ENCODE peak calls at places on chromosomes 1 and 21, in ten cellular contexts. One of them, this sample, is unnamed.

GRCh38 chr1:116092752-116093489 is 18.3 kb upstream of the MAB21L3 start:
- DNase-seq in prostate gland: no peak
- DNase-seq in heart right ventricle: no peak
- DNase-seq in AG04450: no peak
- DNase-seq in MM.1S: no peak
- DNase-seq in lung: no peak
- DNase-seq in left ventricle myocardium inferior: no peak
- DNase-seq in ovary: no peak
- DNase-seq in astrocyte: no peak
- DNase-seq in body of pancreas: no peak
- DNase-seq in this sample: no peak

GRCh38 chr1:24074817-24075725 is 36.9 kb downstream of the MYOM3 start:
- DNase-seq in ovary: no peak
- DNase-seq in AG04450: no peak
- DNase-seq in body of pancreas: no peak
- DNase-seq in left ventricle myocardium inferior: no peak
- DNase-seq in MM.1S: no peak
- DNase-seq in prostate gland: no peak
- DNase-seq in heart right ventricle: no peak
- DNase-seq in astrocyte: no peak
- DNase-seq in lung: no peak
- DNase-seq in this sample: no peak

GRCh38 chr1:38919075-38919474 is 22.6 kb downstream of the RHBDL2 start:
- DNase-seq in AG04450: no peak
- DNase-seq in prostate gland: no peak
- DNase-seq in body of pancreas: peak
- DNase-seq in heart right ventricle: no peak
- DNase-seq in left ventricle myocardium inferior: no peak
- DNase-seq in astrocyte: no peak
- DNase-seq in lung: no peak
- DNase-seq in ovary: no peak
- DNase-seq in MM.1S: no peak
- DNase-seq in this sample: no peak

GRCh38 chr1:19033926-19034680 is 77.6 kb upstream of the IFFO2 start:
- DNase-seq in left ventricle myocardium inferior: no peak
- DNase-seq in ovary: no peak
- DNase-seq in body of pancreas: no peak
- DNase-seq in heart right ventricle: no peak
- DNase-seq in MM.1S: no peak
- DNase-seq in AG04450: no peak
- DNase-seq in lung: no peak
- DNase-seq in astrocyte: peak
- DNase-seq in prostate gland: peak
- DNase-seq in this sample: no peak

GRCh38 chr1:159900086-159900680 is at the start of gene CFAP45:
- DNase-seq in lung: peak
- DNase-seq in left ventricle myocardium inferior: peak
- DNase-seq in body of pancreas: peak
- DNase-seq in MM.1S: no peak
- DNase-seq in prostate gland: peak
- DNase-seq in ovary: peak
- DNase-seq in astrocyte: peak
- DNase-seq in heart right ventricle: peak
- DNase-seq in AG04450: no peak
- DNase-seq in this sample: no peak

GRCh38 chr1:72954943-72955342 is 672.6 kb upstream of the NEGR1 start:
- DNase-seq in lung: no peak
- DNase-seq in ovary: no peak
- DNase-seq in heart right ventricle: no peak
- DNase-seq in AG04450: no peak
- DNase-seq in body of pancreas: no peak
- DNase-seq in MM.1S: no peak
- DNase-seq in left ventricle myocardium inferior: no peak
- DNase-seq in astrocyte: no peak
- DNase-seq in prostate gland: no peak
- DNase-seq in this sample: no peak

GRCh38 chr1:12326986-12327385 is 97.2 kb downstream of the VPS13D start:
- DNase-seq in lung: no peak
- DNase-seq in body of pancreas: no peak
- DNase-seq in left ventricle myocardium inferior: no peak
- DNase-seq in astrocyte: no peak
- DNase-seq in AG04450: no peak
- DNase-seq in prostate gland: no peak
- DNase-seq in heart right ventricle: no peak
- DNase-seq in ovary: no peak
- DNase-seq in MM.1S: no peak
- DNase-seq in this sample: no peak

GRCh38 chr1:65108025-65108692 is 39.8 kb upstream of the AK4 start:
- DNase-seq in prostate gland: no peak
- DNase-seq in astrocyte: no peak
- DNase-seq in ovary: no peak
- DNase-seq in AG04450: no peak
- DNase-seq in heart right ventricle: no peak
- DNase-seq in MM.1S: no peak
- DNase-seq in lung: no peak
- DNase-seq in left ventricle myocardium inferior: no peak
- DNase-seq in body of pancreas: peak
- DNase-seq in this sample: no peak

GRCh38 chr1:8813991-8814390 is 3.4 kb downstream of the RERE start:
- DNase-seq in astrocyte: no peak
- DNase-seq in AG04450: no peak
- DNase-seq in body of pancreas: no peak
- DNase-seq in heart right ventricle: no peak
- DNase-seq in prostate gland: no peak
- DNase-seq in MM.1S: no peak
- DNase-seq in ovary: no peak
- DNase-seq in left ventricle myocardium inferior: no peak
- DNase-seq in lung: no peak
- DNase-seq in this sample: no peak

GRCh38 chr1:211683396-211684297 is 8.2 kb upstream of the NEK2 start:
- DNase-seq in body of pancreas: no peak
- DNase-seq in left ventricle myocardium inferior: no peak
- DNase-seq in prostate gland: no peak
- DNase-seq in AG04450: no peak
- DNase-seq in heart right ventricle: no peak
- DNase-seq in MM.1S: no peak
- DNase-seq in ovary: no peak
- DNase-seq in astrocyte: no peak
- DNase-seq in lung: no peak
- DNase-seq in this sample: no peak

GRCh38 chr1:44371206-44371605 is 16.1 kb upstream of the ERI3 start:
- DNase-seq in left ventricle myocardium inferior: no peak
- DNase-seq in body of pancreas: no peak
- DNase-seq in astrocyte: no peak
- DNase-seq in AG04450: no peak
- DNase-seq in prostate gland: no peak
- DNase-seq in heart right ventricle: no peak
- DNase-seq in lung: no peak
- DNase-seq in MM.1S: no peak
- DNase-seq in ovary: no peak
- DNase-seq in this sample: no peak

GRCh38 chr1:185439727-185440415 is 122.8 kb upstream of the IVNS1ABP start:
- DNase-seq in heart right ventricle: no peak
- DNase-seq in AG04450: peak
- DNase-seq in lung: no peak
- DNase-seq in body of pancreas: no peak
- DNase-seq in ovary: no peak
- DNase-seq in prostate gland: no peak
- DNase-seq in left ventricle myocardium inferior: no peak
- DNase-seq in astrocyte: peak
- DNase-seq in MM.1S: no peak
- DNase-seq in this sample: no peak

GRCh38 chr1:5651964-5652751 is 340.1 kb downstream of the NPHP4 start:
- DNase-seq in left ventricle myocardium inferior: no peak
- DNase-seq in AG04450: no peak
- DNase-seq in ovary: no peak
- DNase-seq in lung: no peak
- DNase-seq in astrocyte: no peak
- DNase-seq in MM.1S: no peak
- DNase-seq in body of pancreas: no peak
- DNase-seq in heart right ventricle: no peak
- DNase-seq in prostate gland: peak
- DNase-seq in this sample: no peak

GRCh38 chr1:155293086-155293749 is 8.0 kb downstream of the PKLR start:
- DNase-seq in prostate gland: no peak
- DNase-seq in lung: no peak
- DNase-seq in ovary: no peak
- DNase-seq in MM.1S: no peak
- DNase-seq in heart right ventricle: no peak
- DNase-seq in left ventricle myocardium inferior: no peak
- DNase-seq in AG04450: no peak
- DNase-seq in astrocyte: no peak
- DNase-seq in body of pancreas: no peak
- DNase-seq in this sample: no peak
- TF ChIP-seq CTCF in prostate gland: no peak
- TF ChIP-seq CTCF in lung: no peak
- TF ChIP-seq CTCF in ovary: no peak
- TF ChIP-seq CTCF in MM.1S: no peak
- TF ChIP-seq CTCF in heart right ventricle: no peak
- TF ChIP-seq CTCF in left ventricle myocardium inferior: no peak
- TF ChIP-seq CTCF in AG04450: no peak
- TF ChIP-seq CTCF in astrocyte: no peak
- TF ChIP-seq CTCF in body of pancreas: no peak
- TF ChIP-seq CTCF in this sample: no peak

GRCh38 chr21:35136586-35137254 is 87.6 kb upstream of the RUNX1 start:
- DNase-seq in AG04450: no peak
- DNase-seq in left ventricle myocardium inferior: no peak
- DNase-seq in ovary: no peak
- DNase-seq in prostate gland: no peak
- DNase-seq in heart right ventricle: no peak
- DNase-seq in lung: no peak
- DNase-seq in MM.1S: no peak
- DNase-seq in body of pancreas: no peak
- DNase-seq in astrocyte: peak
- DNase-seq in this sample: no peak

GRCh38 chr21:35136106-35136505 is 87.0 kb upstream of the RUNX1 start:
- DNase-seq in prostate gland: no peak
- DNase-seq in ovary: no peak
- DNase-seq in MM.1S: no peak
- DNase-seq in AG04450: no peak
- DNase-seq in lung: no peak
- DNase-seq in astrocyte: no peak
- DNase-seq in left ventricle myocardium inferior: no peak
- DNase-seq in heart right ventricle: no peak
- DNase-seq in body of pancreas: no peak
- DNase-seq in this sample: no peak

GRCh38 chr21:35138665-35139381 is 89.7 kb upstream of the RUNX1 start:
- DNase-seq in MM.1S: no peak
- DNase-seq in lung: no peak
- DNase-seq in heart right ventricle: no peak
- DNase-seq in prostate gland: no peak
- DNase-seq in ovary: no peak
- DNase-seq in astrocyte: peak
- DNase-seq in AG04450: peak
- DNase-seq in body of pancreas: no peak
- DNase-seq in left ventricle myocardium inferior: no peak
- DNase-seq in this sample: peak

GRCh38 chr21:35142036-35142825 is 93.1 kb upstream of the RUNX1 start:
- DNase-seq in astrocyte: peak
- DNase-seq in left ventricle myocardium inferior: no peak
- DNase-seq in AG04450: no peak
- DNase-seq in MM.1S: no peak
- DNase-seq in heart right ventricle: no peak
- DNase-seq in prostate gland: no peak
- DNase-seq in lung: no peak
- DNase-seq in body of pancreas: no peak
- DNase-seq in ovary: no peak
- DNase-seq in this sample: no peak

GRCh38 chr21:35139382-35139715 is 90.2 kb upstream of the RUNX1 start:
- DNase-seq in AG04450: no peak
- DNase-seq in MM.1S: no peak
- DNase-seq in prostate gland: no peak
- DNase-seq in astrocyte: peak
- DNase-seq in heart right ventricle: no peak
- DNase-seq in body of pancreas: no peak
- DNase-seq in left ventricle myocardium inferior: no peak
- DNase-seq in ovary: no peak
- DNase-seq in lung: no peak
- DNase-seq in this sample: no peak
- H3K27ac ChIP-seq in AG04450: no peak
- H3K27ac ChIP-seq in MM.1S: no peak
- H3K27ac ChIP-seq in prostate gland: no peak
- H3K27ac ChIP-seq in astrocyte: peak
- H3K27ac ChIP-seq in heart right ventricle: no peak
- H3K27ac ChIP-seq in body of pancreas: no peak
- H3K27ac ChIP-seq in left ventricle myocardium inferior: no peak
- H3K27ac ChIP-seq in ovary: no peak
- H3K27ac ChIP-seq in lung: no peak
- H3K27ac ChIP-seq in this sample: no peak

DNA sequence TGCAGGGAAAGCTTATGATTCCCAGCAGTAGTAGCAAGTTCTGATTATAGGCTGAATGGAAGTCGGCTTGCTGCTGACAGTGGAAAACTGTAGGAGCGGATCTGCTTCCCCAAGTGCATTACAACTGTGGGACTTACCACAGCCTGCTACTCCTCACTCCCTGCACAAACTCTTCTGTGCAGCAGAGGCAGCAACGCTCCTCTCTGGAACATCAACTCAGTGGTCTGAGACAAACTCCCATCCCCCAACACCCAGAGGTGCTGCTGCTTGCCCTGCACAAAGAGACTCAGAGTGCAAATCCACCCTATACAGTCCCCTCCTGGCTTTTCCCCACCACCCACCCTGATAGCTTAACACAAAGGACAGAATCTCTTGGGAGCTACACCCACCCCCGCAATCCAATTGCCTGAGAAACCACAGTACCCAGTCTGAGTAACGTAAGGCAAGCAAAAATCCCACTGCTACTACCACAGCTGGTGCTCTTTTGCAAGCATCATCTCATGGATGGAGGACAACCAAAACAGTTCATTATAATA is 1455.2 kb downstream of the AMY1C start:
- DNase-seq in AG04450: no peak
- DNase-seq in body of pancreas: no peak
- DNase-seq in heart right ventricle: no peak
- DNase-seq in prostate gland: no peak
- DNase-seq in ovary: no peak
- DNase-seq in MM.1S: no peak
- DNase-seq in left ventricle myocardium inferior: no peak
- DNase-seq in lung: no peak
- DNase-seq in astrocyte: no peak
- DNase-seq in this sample: no peak
- TF ChIP-seq CTCF in AG04450: no peak
- TF ChIP-seq CTCF in body of pancreas: no peak
- TF ChIP-seq CTCF in heart right ventricle: no peak
- TF ChIP-seq CTCF in prostate gland: no peak
- TF ChIP-seq CTCF in ovary: no peak
- TF ChIP-seq CTCF in MM.1S: no peak
- TF ChIP-seq CTCF in left ventricle myocardium inferior: no peak
- TF ChIP-seq CTCF in lung: no peak
- TF ChIP-seq CTCF in astrocyte: no peak
- TF ChIP-seq CTCF in this sample: no peak

DNA sequence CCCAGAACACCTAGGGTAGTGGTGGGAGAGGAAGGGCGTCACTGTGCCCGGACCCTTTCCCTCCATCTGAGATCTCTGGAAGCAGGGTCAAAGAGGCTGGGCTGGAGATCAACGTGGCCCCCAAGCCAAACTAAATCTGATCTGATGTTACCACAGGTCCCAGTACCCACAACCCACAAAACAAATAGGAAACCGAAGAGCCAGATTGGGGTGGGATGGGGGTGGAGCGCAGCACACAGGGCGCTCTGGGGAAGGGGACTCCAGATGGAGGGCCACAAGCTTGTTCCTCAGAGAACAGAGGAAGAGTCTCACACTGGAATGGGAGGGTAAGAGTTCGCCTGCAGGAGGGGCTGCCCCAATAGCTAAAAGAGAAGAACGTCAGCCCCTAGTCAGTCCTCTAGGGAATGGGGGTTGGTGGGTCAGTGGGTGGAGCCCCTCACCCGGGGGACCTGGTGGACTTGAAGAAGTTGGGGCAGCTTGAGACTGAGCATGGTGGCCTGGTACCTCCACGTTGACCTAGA is 1.6 kb downstream of the PAQR6 start:
- DNase-seq in lung: no peak
- DNase-seq in prostate gland: no peak
- DNase-seq in MM.1S: no peak
- DNase-seq in AG04450: no peak
- DNase-seq in ovary: no peak
- DNase-seq in left ventricle myocardium inferior: no peak
- DNase-seq in astrocyte: no peak
- DNase-seq in heart right ventricle: no peak
- DNase-seq in body of pancreas: no peak
- DNase-seq in this sample: no peak
- H3K27ac ChIP-seq in lung: no peak
- H3K27ac ChIP-seq in prostate gland: no peak
- H3K27ac ChIP-seq in MM.1S: no peak
- H3K27ac ChIP-seq in AG04450: no peak
- H3K27ac ChIP-seq in ovary: no peak
- H3K27ac ChIP-seq in left ventricle myocardium inferior: no peak
- H3K27ac ChIP-seq in astrocyte: no peak
- H3K27ac ChIP-seq in heart right ventricle: no peak
- H3K27ac ChIP-seq in body of pancreas: no peak
- H3K27ac ChIP-seq in this sample: no peak